ENCODE peak calls at places on chromosome 18, in five cellular contexts. D is suprapubic skin, A is heart left ventricle, G is fibroblast of the aortic adventitia, J is HFFc6. H is an unnamed sample.

GRCh38 chr18:45687617-45688016 is 36.4 kb upstream of the SLC14A1 start:
- DNase-seq in D (no peak), A (no peak), G (no peak), J (no peak), H (no peak)

GRCh38 chr18:55875330-55875933 is 287.4 kb upstream of the TCF4 start:
- DNase-seq in D (no peak), A (no peak), G (no peak), J (no peak), H (peak)

GRCh38 chr18:51076503-51076902 is 46.5 kb downstream of the SMAD4 start:
- DNase-seq in D (no peak), A (no peak), G (no peak), J (no peak), H (no peak)

GRCh38 chr18:26703170-26703933 is 155.0 kb upstream of the KCTD1 start:
- DNase-seq in D (no peak), A (no peak), G (no peak), J (no peak), H (no peak)

GRCh38 chr18:76765649-76766048 is 56.7 kb upstream of the ZNF236 start:
- DNase-seq in D (no peak), A (no peak), G (no peak), J (no peak), H (no peak)

GRCh38 chr18:31274915-31275314 is 43.0 kb upstream of the DSG1 start:
- DNase-seq in D (no peak), A (peak), G (no peak), J (no peak), H (no peak)

GRCh38 chr18:12750076-12750707 is 47.4 kb downstream of the PSMG2 start:
- DNase-seq in D (no peak), A (no peak), G (peak), J (no peak), H (no peak)

GRCh38 chr18:12296457-12296856 is 11.6 kb upstream of the TUBB6 start:
- DNase-seq in D (peak), A (no peak), G (no peak), J (peak), H (no peak)

GRCh38 chr18:77622009-77622692 is 372.5 kb downstream of the GALR1 start:
- DNase-seq in D (no peak), A (no peak), G (no peak), J (no peak), H (no peak)

GRCh38 chr18:78582898-78583738 is 396.5 kb upstream of the SALL3 start:
- DNase-seq in D (no peak), A (no peak), G (no peak), J (no peak), H (no peak)

GRCh38 chr18:9323750-9324445 is 10.7 kb upstream of the TWSG1 start:
- DNase-seq in D (no peak), A (no peak), G (peak), J (peak), H (no peak)

GRCh38 chr18:29711931-29712330 is 1330.6 kb downstream of the DSC3 start:
- DNase-seq in D (no peak), A (no peak), G (no peak), J (no peak), H (no peak)

DNA sequence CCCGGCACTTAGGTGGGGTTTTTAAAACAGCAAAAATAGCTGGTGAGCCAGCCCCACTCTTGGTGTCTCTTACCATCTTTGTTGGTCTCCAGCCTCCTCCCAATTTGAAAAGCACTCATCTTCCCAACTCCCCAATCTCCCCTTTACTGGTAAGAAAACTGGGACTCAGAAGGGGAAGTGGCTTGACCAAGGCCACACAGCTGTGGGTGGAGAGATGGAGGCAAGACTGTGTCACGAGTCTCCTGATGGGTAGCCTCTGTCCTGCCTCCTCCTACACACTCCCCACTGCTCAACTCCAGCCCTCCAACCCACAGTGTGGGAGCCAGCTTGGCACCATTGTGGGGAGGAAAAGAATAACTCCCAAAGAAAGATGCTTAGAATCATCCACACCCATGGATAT is 140.4 kb downstream of the SMAD2 start:
- DNase-seq in D (no peak), A (no peak), G (no peak), J (no peak), H (no peak)
- TF ChIP-seq CTCF in D (no peak), A (no peak), G (no peak), J (no peak), H (no peak)

GRCh38 chr18:74289946-74290478 is 1.8 kb downstream of the CYB5A start:
- DNase-seq in D (no peak), A (no peak), G (no peak), J (no peak), H (no peak)

GRCh38 chr18:74289137-74289536 is 2.6 kb downstream of the CYB5A start:
- DNase-seq in D (no peak), A (no peak), G (peak), J (peak), H (no peak)

GRCh38 chr18:74292541-74292858 is 737 bp upstream of the CYB5A start:
- DNase-seq in D (no peak), A (no peak), G (no peak), J (no peak), H (no peak)

GRCh38 chr18:74291771-74292540 is at the start of gene CYB5A:
- DNase-seq in D (peak), A (peak), G (peak), J (peak), H (peak)

GRCh38 chr18:74290831-74291770 is 662 bp downstream of the CYB5A start:
- DNase-seq in D (no peak), A (peak), G (peak), J (no peak), H (no peak)
- TF ChIP-seq CTCF in D (peak), A (peak), G (no peak), J (peak), H (no peak)

GRCh38 chr18:27750014-27750413 is 426.9 kb downstream of the CDH2 start:
- DNase-seq in D (no peak), A (peak), G (peak), J (peak), H (peak)
- TF ChIP-seq CTCF in D (no peak), A (peak), G (peak), J (peak), H (peak)

GRCh38 chr18:35661483-35662146 is 80.1 kb downstream of the GALNT1 start:
- DNase-seq in D (no peak), A (no peak), G (peak), J (no peak), H (no peak)
- TF ChIP-seq CTCF in D (no peak), A (peak), G (peak), J (peak), H (peak)

GRCh38 chr18:24536834-24537233 is 76.4 kb downstream of the HRH4 start:
- DNase-seq in D (no peak), A (no peak), G (no peak), J (no peak), H (no peak)

GRCh38 chr18:24535831-24536230 is 75.4 kb downstream of the HRH4 start:
- DNase-seq in D (no peak), A (no peak), G (peak), J (no peak), H (no peak)

GRCh38 chr18:24534737-24535136 is 74.3 kb downstream of the HRH4 start:
- DNase-seq in D (no peak), A (no peak), G (no peak), J (no peak), H (no peak)

GRCh38 chr18:24534271-24534670 is 73.8 kb downstream of the HRH4 start:
- DNase-seq in D (no peak), A (no peak), G (no peak), J (no peak), H (no peak)

DNA sequence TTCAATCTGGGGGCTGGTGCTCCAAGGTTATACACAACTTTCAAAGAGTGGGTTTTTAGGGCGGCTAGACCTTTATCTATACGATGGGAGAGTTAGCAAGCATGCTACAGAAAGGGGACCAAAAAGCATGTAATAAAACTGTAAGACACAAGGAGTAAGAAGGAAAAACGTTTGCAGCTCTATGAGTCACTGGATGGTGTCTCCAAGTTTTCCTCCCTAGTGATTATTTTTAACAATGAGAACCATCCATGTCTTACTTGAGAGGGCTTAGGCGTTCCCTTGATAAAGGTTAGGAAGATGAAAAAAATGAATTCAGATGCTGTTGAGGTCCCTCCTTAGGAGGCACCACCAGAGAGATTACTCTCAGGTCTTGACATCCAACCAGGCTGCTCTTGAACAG is 75.9 kb downstream of the HRH4 start:
- DNase-seq in D (no peak), A (no peak), G (peak), J (no peak), H (no peak)
- TF ChIP-seq CTCF in D (no peak), A (no peak), G (no peak), J (no peak), H (no peak)

GRCh38 chr18:33404244-33404873 is 36.2 kb downstream of the CCDC178 start:
- DNase-seq in D (no peak), A (no peak), G (no peak), J (no peak), H (no peak)
- TF ChIP-seq CTCF in D (peak), A (peak), G (peak), J (peak), H (no peak)

DNA sequence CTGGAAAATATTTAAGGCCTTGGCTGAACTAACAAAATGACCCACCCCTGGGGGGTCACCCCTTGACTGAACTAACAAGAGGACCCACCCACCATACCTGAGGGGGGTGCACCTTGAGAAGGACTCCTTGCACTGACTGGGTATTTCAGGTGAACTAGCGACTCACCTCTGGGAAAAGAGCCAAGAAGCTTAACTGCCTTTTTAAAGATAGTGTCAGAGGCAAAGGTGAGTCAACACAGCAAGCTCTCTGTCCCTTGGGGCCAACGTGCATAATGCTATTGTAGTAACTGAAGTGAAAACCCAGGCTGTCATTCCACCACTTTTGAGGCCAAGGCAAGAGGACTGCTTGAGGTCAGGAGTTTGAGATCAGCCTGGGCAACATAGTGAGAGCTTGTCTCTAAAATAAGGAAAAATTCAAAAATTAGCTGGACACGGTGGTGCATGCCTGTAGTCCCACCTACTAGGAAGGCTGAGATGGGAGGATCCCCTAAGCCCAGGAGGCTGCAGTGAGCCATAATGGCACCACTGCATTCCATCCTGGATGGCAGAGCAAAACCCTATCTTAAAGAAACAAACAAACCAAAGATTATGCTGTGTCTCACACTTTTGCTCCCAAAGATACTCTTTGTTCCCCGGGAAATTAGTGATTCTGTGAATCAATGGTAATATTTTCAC is 36.4 kb upstream of the ZCCHC2 start:
- DNase-seq in D (no peak), A (no peak), G (peak), J (peak), H (no peak)
- TF ChIP-seq CTCF in D (no peak), A (no peak), G (no peak), J (no peak), H (no peak)

GRCh38 chr18:35123811-35124210 is 82.6 kb downstream of the MAPRE2 start:
- DNase-seq in D (no peak), A (no peak), G (no peak), J (no peak), H (no peak)

GRCh38 chr18:35130236-35130635 is 89.0 kb downstream of the MAPRE2 start:
- DNase-seq in D (no peak), A (no peak), G (no peak), J (no peak), H (no peak)

GRCh38 chr18:35131387-35132283 is 90.4 kb downstream of the MAPRE2 start:
- DNase-seq in D (no peak), A (no peak), G (no peak), J (no peak), H (no peak)

GRCh38 chr18:35128675-35129074 is 87.5 kb downstream of the MAPRE2 start:
- DNase-seq in D (no peak), A (no peak), G (no peak), J (no peak), H (no peak)

DNA sequence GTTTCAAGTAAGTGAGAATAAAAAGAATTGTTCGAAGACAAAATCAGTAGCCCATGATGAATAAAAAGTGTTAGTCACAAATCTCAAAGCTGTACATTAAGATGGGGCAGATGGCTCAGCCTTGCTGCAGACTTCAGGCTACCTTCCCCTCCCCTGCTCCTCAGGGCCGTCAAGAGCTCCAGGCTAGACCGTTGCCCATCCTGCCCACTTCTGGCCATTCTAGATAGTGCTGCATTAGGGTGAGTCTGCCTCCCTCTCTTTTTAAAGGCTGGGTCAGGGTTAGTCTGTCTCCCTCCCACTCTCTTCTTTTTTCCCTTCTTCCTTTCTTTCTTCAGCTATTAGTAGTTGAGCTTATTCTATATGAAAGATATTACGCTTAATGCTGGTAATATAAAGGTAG is 86.0 kb downstream of the MAPRE2 start:
- DNase-seq in D (no peak), A (no peak), G (no peak), J (peak), H (peak)
- TF ChIP-seq CTCF in D (no peak), A (no peak), G (peak), J (peak), H (peak)

DNA sequence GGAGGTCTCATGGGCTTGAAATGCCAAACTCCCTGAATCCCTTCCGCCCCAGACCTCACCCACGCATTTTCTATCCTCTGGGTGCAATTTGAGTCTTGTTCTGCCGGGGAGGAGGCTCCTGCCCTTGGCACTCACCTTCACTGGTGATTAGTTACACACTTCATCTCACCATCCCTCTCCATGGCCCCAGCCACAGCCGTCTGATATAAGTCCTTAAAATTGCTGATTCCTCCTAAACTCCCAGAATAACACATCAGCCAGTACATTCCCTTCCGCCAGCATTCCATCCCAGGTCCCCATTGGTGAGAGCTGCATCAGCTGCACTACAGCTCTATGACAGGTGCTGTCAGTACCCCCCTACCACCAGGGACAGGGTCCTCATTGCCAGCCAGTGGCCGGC is 3.9 kb downstream of the TIMM21 start:
- DNase-seq in D (no peak), A (no peak), G (no peak), J (no peak), H (no peak)
- TF ChIP-seq CTCF in D (no peak), A (no peak), G (no peak), J (no peak), H (no peak)